ENCODE peak calls at places on chromosomes 6 and 20, in seven cellular contexts. One of them, this sample, is unnamed.

GRCh38 chr20:14067631-14068030 is 72.3 kb downstream of the MACROD2 start:
- DNase-seq in bronchial epithelial cell: peak
- DNase-seq in progenitor cell of endocrine pancreas: no peak
- DNase-seq in GM12865: no peak
- DNase-seq in testis: no peak
- DNase-seq in AG04449: no peak
- DNase-seq in pancreas: no peak
- DNase-seq in this sample: no peak

GRCh38 chr20:17808357-17808756 is 108.6 kb downstream of the BANF2 start:
- DNase-seq in bronchial epithelial cell: no peak
- DNase-seq in progenitor cell of endocrine pancreas: no peak
- DNase-seq in GM12865: no peak
- DNase-seq in testis: peak
- DNase-seq in AG04449: no peak
- DNase-seq in pancreas: peak
- DNase-seq in this sample: peak

GRCh38 chr6:31799781-31800180 is 4.2 kb upstream of the VARS1 start:
- DNase-seq in bronchial epithelial cell: no peak
- DNase-seq in progenitor cell of endocrine pancreas: no peak
- DNase-seq in GM12865: no peak
- DNase-seq in testis: no peak
- DNase-seq in AG04449: no peak
- DNase-seq in pancreas: no peak
- DNase-seq in this sample: no peak

GRCh38 chr6:148972481-148972880 is 225.7 kb downstream of the UST start:
- DNase-seq in bronchial epithelial cell: peak
- DNase-seq in progenitor cell of endocrine pancreas: peak
- DNase-seq in GM12865: peak
- DNase-seq in testis: peak
- DNase-seq in AG04449: no peak
- DNase-seq in pancreas: peak
- DNase-seq in this sample: no peak

GRCh38 chr6:56604186-56604585 is 38.5 kb downstream of the DST start:
- DNase-seq in bronchial epithelial cell: peak
- DNase-seq in progenitor cell of endocrine pancreas: no peak
- DNase-seq in GM12865: no peak
- DNase-seq in testis: no peak
- DNase-seq in AG04449: no peak
- DNase-seq in pancreas: no peak
- DNase-seq in this sample: no peak

GRCh38 chr20:62946918-62947317 is 5.6 kb upstream of the SLC17A9 start:
- DNase-seq in bronchial epithelial cell: no peak
- DNase-seq in progenitor cell of endocrine pancreas: no peak
- DNase-seq in GM12865: no peak
- DNase-seq in testis: peak
- DNase-seq in AG04449: no peak
- DNase-seq in pancreas: peak
- DNase-seq in this sample: no peak

GRCh38 chr20:20452254-20452676 is 84.4 kb downstream of the INSM1 start:
- DNase-seq in bronchial epithelial cell: peak
- DNase-seq in progenitor cell of endocrine pancreas: no peak
- DNase-seq in GM12865: peak
- DNase-seq in testis: peak
- DNase-seq in AG04449: peak
- DNase-seq in pancreas: peak
- DNase-seq in this sample: peak

GRCh38 chr6:122718616-122719015 is 60.9 kb upstream of the FABP7 start:
- DNase-seq in bronchial epithelial cell: no peak
- DNase-seq in progenitor cell of endocrine pancreas: no peak
- DNase-seq in GM12865: no peak
- DNase-seq in testis: no peak
- DNase-seq in AG04449: no peak
- DNase-seq in pancreas: no peak
- DNase-seq in this sample: no peak

GRCh38 chr6:16058188-16058780 is 70.6 kb upstream of the MYLIP start:
- DNase-seq in bronchial epithelial cell: no peak
- DNase-seq in progenitor cell of endocrine pancreas: no peak
- DNase-seq in GM12865: no peak
- DNase-seq in testis: no peak
- DNase-seq in AG04449: no peak
- DNase-seq in pancreas: no peak
- DNase-seq in this sample: no peak

GRCh38 chr6:14542670-14543366 is 425.2 kb downstream of the CD83 start:
- DNase-seq in bronchial epithelial cell: peak
- DNase-seq in progenitor cell of endocrine pancreas: no peak
- DNase-seq in GM12865: peak
- DNase-seq in testis: no peak
- DNase-seq in AG04449: no peak
- DNase-seq in pancreas: no peak
- DNase-seq in this sample: no peak

GRCh38 chr6:53032853-53033252 is 32.4 kb upstream of the FBXO9 start:
- DNase-seq in bronchial epithelial cell: no peak
- DNase-seq in progenitor cell of endocrine pancreas: no peak
- DNase-seq in GM12865: no peak
- DNase-seq in testis: no peak
- DNase-seq in AG04449: no peak
- DNase-seq in pancreas: no peak
- DNase-seq in this sample: no peak

GRCh38 chr20:23258747-23259121 is 91.9 kb upstream of the NXT1 start:
- DNase-seq in bronchial epithelial cell: no peak
- DNase-seq in progenitor cell of endocrine pancreas: no peak
- DNase-seq in GM12865: no peak
- DNase-seq in testis: no peak
- DNase-seq in AG04449: no peak
- DNase-seq in pancreas: no peak
- DNase-seq in this sample: no peak

GRCh38 chr6:13045676-13046075 is 282.7 kb downstream of the TBC1D7 start:
- DNase-seq in bronchial epithelial cell: peak
- DNase-seq in progenitor cell of endocrine pancreas: no peak
- DNase-seq in GM12865: no peak
- DNase-seq in testis: no peak
- DNase-seq in AG04449: no peak
- DNase-seq in pancreas: no peak
- DNase-seq in this sample: no peak

GRCh38 chr6:52503853-52504777 is 72.7 kb downstream of the TRAM2 start:
- DNase-seq in bronchial epithelial cell: peak
- DNase-seq in progenitor cell of endocrine pancreas: no peak
- DNase-seq in GM12865: no peak
- DNase-seq in testis: peak
- DNase-seq in AG04449: no peak
- DNase-seq in pancreas: peak
- DNase-seq in this sample: no peak

GRCh38 chr6:13479206-13479797 is 8.1 kb downstream of the GFOD1 start:
- DNase-seq in bronchial epithelial cell: no peak
- DNase-seq in progenitor cell of endocrine pancreas: no peak
- DNase-seq in GM12865: no peak
- DNase-seq in testis: no peak
- DNase-seq in AG04449: no peak
- DNase-seq in pancreas: no peak
- DNase-seq in this sample: no peak

GRCh38 chr6:113565306-113565705 is 291.8 kb upstream of the MARCKS start:
- DNase-seq in bronchial epithelial cell: no peak
- DNase-seq in progenitor cell of endocrine pancreas: no peak
- DNase-seq in GM12865: no peak
- DNase-seq in testis: no peak
- DNase-seq in AG04449: no peak
- DNase-seq in pancreas: no peak
- DNase-seq in this sample: no peak

GRCh38 chr6:113560908-113561307 is 296.2 kb upstream of the MARCKS start:
- DNase-seq in bronchial epithelial cell: peak
- DNase-seq in progenitor cell of endocrine pancreas: no peak
- DNase-seq in GM12865: no peak
- DNase-seq in testis: no peak
- DNase-seq in AG04449: no peak
- DNase-seq in pancreas: no peak
- DNase-seq in this sample: peak

GRCh38 chr6:113562248-113562647 is 294.9 kb upstream of the MARCKS start:
- DNase-seq in bronchial epithelial cell: no peak
- DNase-seq in progenitor cell of endocrine pancreas: no peak
- DNase-seq in GM12865: no peak
- DNase-seq in testis: no peak
- DNase-seq in AG04449: no peak
- DNase-seq in pancreas: no peak
- DNase-seq in this sample: no peak

GRCh38 chr6:113560376-113560775 is 296.8 kb upstream of the MARCKS start:
- DNase-seq in bronchial epithelial cell: no peak
- DNase-seq in progenitor cell of endocrine pancreas: no peak
- DNase-seq in GM12865: no peak
- DNase-seq in testis: no peak
- DNase-seq in AG04449: no peak
- DNase-seq in pancreas: no peak
- DNase-seq in this sample: no peak

DNA sequence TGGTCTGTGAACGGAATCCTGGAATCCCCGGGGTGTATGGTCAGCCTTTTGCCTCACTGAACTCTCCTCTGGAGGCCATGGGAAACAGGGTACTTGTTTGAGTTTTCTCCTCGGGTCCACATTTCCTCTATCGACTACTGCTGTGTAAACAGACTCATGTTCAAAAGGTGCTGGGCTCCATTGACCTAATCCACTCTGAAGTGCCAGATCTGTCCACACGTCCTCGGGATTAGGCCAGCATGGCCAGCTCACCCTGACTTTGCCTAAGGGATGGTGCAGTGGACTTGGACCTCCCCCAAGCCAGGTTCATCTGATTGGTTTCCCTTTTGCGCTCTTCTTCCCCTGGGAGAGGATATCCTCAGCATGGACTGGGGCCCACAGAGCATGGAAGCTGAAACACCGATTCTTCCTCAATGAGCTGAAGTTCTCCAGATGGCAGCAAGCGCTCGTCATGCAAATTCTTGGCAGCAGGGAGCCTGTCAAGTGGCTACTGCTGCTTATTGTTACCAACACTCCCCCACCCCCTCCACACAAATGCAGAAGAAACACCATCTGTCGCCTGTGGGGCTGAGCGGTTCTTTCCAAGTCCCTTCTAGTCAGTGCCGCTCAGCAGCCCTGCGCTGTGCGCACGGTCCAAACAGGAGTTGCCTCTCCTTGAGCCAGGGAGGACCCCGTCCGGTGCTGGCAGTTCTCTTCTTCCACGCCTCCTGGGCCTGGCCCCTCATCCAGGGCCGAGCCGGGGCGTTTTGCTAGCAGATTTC is 292.6 kb upstream of the MARCKS start:
- DNase-seq in bronchial epithelial cell: peak
- DNase-seq in progenitor cell of endocrine pancreas: peak
- DNase-seq in GM12865: peak
- DNase-seq in testis: peak
- DNase-seq in AG04449: peak
- DNase-seq in pancreas: peak
- DNase-seq in this sample: peak
- TF ChIP-seq CTCF in bronchial epithelial cell: peak
- TF ChIP-seq CTCF in progenitor cell of endocrine pancreas: no peak
- TF ChIP-seq CTCF in GM12865: no peak
- TF ChIP-seq CTCF in testis: no peak
- TF ChIP-seq CTCF in AG04449: no peak
- TF ChIP-seq CTCF in pancreas: peak
- TF ChIP-seq CTCF in this sample: peak

GRCh38 chr6:34143884-34144580 is 1.9 kb downstream of the GRM4 start:
- DNase-seq in bronchial epithelial cell: no peak
- DNase-seq in progenitor cell of endocrine pancreas: peak
- DNase-seq in GM12865: peak
- DNase-seq in testis: peak
- DNase-seq in AG04449: no peak
- DNase-seq in pancreas: no peak
- DNase-seq in this sample: no peak
- TF ChIP-seq CTCF in bronchial epithelial cell: peak
- TF ChIP-seq CTCF in progenitor cell of endocrine pancreas: peak
- TF ChIP-seq CTCF in GM12865: peak
- TF ChIP-seq CTCF in testis: no peak
- TF ChIP-seq CTCF in AG04449: peak
- TF ChIP-seq CTCF in pancreas: no peak
- TF ChIP-seq CTCF in this sample: peak

GRCh38 chr6:18302561-18303439 is 38.5 kb upstream of the DEK start:
- DNase-seq in bronchial epithelial cell: no peak
- DNase-seq in progenitor cell of endocrine pancreas: no peak
- DNase-seq in GM12865: peak
- DNase-seq in testis: no peak
- DNase-seq in AG04449: no peak
- DNase-seq in pancreas: no peak
- DNase-seq in this sample: no peak
- TF ChIP-seq CTCF in bronchial epithelial cell: no peak
- TF ChIP-seq CTCF in progenitor cell of endocrine pancreas: no peak
- TF ChIP-seq CTCF in GM12865: no peak
- TF ChIP-seq CTCF in testis: no peak
- TF ChIP-seq CTCF in AG04449: peak
- TF ChIP-seq CTCF in pancreas: no peak
- TF ChIP-seq CTCF in this sample: no peak

GRCh38 chr6:10460096-10460495 is 45.2 kb upstream of the TFAP2A start:
- DNase-seq in bronchial epithelial cell: no peak
- DNase-seq in progenitor cell of endocrine pancreas: no peak
- DNase-seq in GM12865: peak
- DNase-seq in testis: no peak
- DNase-seq in AG04449: no peak
- DNase-seq in pancreas: no peak
- DNase-seq in this sample: no peak

GRCh38 chr6:10461850-10462249 is 47.0 kb upstream of the TFAP2A start:
- DNase-seq in bronchial epithelial cell: no peak
- DNase-seq in progenitor cell of endocrine pancreas: no peak
- DNase-seq in GM12865: no peak
- DNase-seq in testis: no peak
- DNase-seq in AG04449: no peak
- DNase-seq in pancreas: no peak
- DNase-seq in this sample: no peak

GRCh38 chr6:10463040-10463439 is 48.2 kb upstream of the TFAP2A start:
- DNase-seq in bronchial epithelial cell: no peak
- DNase-seq in progenitor cell of endocrine pancreas: no peak
- DNase-seq in GM12865: no peak
- DNase-seq in testis: no peak
- DNase-seq in AG04449: no peak
- DNase-seq in pancreas: no peak
- DNase-seq in this sample: no peak

GRCh38 chr6:10463491-10464481 is 48.9 kb upstream of the TFAP2A start:
- DNase-seq in bronchial epithelial cell: peak
- DNase-seq in progenitor cell of endocrine pancreas: no peak
- DNase-seq in GM12865: peak
- DNase-seq in testis: no peak
- DNase-seq in AG04449: no peak
- DNase-seq in pancreas: no peak
- DNase-seq in this sample: no peak

DNA sequence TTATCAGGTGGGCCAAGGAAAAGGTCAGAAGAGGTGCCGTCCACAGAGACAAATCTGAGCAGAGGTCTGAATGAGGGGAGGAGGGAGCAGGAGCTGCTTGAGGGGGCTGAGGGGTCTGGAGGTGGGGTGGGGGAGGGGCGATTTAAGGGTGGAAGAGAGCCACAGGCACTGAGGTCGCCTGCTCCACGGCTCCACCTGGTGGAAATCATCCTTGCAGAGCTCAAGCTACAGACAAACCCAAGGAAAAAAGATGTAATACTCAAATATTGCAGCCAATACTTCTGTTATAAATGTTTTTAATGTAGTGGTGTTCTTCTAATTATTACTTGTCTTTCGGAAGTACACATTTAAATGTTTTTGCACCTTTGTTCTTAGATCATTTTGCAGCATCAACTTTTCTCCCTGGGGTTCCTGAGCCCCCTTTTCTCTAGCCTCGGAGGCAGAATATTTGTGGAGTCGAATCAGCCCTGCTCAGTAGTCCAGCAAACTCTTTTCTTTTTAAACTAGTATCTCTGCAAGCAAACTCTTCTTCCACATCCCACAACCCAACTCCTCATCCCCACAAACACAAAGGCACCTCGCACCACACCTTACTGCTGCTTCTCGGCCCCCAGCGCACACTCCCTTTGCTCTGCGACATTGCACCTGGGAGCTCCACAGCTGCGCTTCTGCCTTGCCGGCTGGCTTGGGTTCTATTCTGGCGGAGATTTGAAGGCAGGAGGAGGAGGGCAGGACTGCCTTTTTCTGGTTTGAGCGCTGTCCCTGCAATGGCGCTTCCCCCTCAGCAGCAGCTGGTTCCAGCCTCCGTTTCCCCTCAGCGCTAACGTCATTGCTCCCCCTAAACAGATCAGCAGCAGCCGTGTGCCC is 51.0 kb upstream of the TFAP2A start:
- DNase-seq in bronchial epithelial cell: peak
- DNase-seq in progenitor cell of endocrine pancreas: peak
- DNase-seq in GM12865: peak
- DNase-seq in testis: peak
- DNase-seq in AG04449: no peak
- DNase-seq in pancreas: no peak
- DNase-seq in this sample: no peak
- TF ChIP-seq CTCF in bronchial epithelial cell: peak
- TF ChIP-seq CTCF in progenitor cell of endocrine pancreas: peak
- TF ChIP-seq CTCF in GM12865: peak
- TF ChIP-seq CTCF in testis: no peak
- TF ChIP-seq CTCF in AG04449: peak
- TF ChIP-seq CTCF in pancreas: no peak
- TF ChIP-seq CTCF in this sample: peak